ENCODE peak calls at places on chromosome 18, in eight cellular contexts. W is AG10803, V is pulmonary artery endothelial cell, Q is astrocyte of the spinal cord, N is fibroblast of lung, L is A172, C is NCI-H774, Y is GM10248. J is an unnamed sample.

GRCh38 chr18:7645756-7646155 is 78.6 kb downstream of the PTPRM start:
- DNase-seq in Q (no peak), L (peak; percentile 17), N (no peak), C (no peak), W (peak; percentile 23), Y (no peak), V (no peak), J (no peak)

GRCh38 chr18:14925281-14925709 is 177.3 kb downstream of the ANKRD30B start:
- DNase-seq in V (no peak), W (peak; percentile 64), Y (no peak), L (no peak), C (no peak), N (peak; percentile 25), Q (peak; percentile 5), J (no peak)

GRCh38 chr18:79781331-79781941 is 16.3 kb upstream of the KCNG2 start:
- DNase-seq in L (no peak), N (no peak), Q (no peak), V (no peak), Y (no peak), W (no peak), C (no peak), J (no peak)

GRCh38 chr18:39843546-39843945 is 2111.5 kb upstream of the PIK3C3 start:
- DNase-seq in C (no peak), Q (no peak), V (no peak), L (no peak), N (no peak), W (no peak), Y (no peak), J (no peak)

GRCh38 chr18:57660961-57661360 is 39.3 kb upstream of the NARS1 start:
- DNase-seq in V (no peak), Y (no peak), Q (peak; percentile 58), C (no peak), L (peak; percentile 48), N (peak; percentile 66), W (peak; percentile 58), J (peak; percentile 33)

GRCh38 chr18:50775207-50775606 is 44.6 kb downstream of the MRO start:
- DNase-seq in V (no peak), Y (no peak), N (no peak), W (no peak), L (no peak), C (no peak), Q (no peak), J (no peak)

GRCh38 chr18:58447342-58448190 is 181.3 kb downstream of the ALPK2 start:
- DNase-seq in V (no peak), L (no peak), W (peak; percentile 40), Y (no peak), N (peak; percentile 13), Q (peak; percentile 37), C (no peak), J (peak; percentile 34)

GRCh38 chr18:58416014-58416703 is 212.7 kb downstream of the ALPK2 start:
- DNase-seq in W (no peak), N (no peak), L (no peak), Y (no peak), C (no peak), V (no peak), Q (no peak), J (no peak)

GRCh38 chr18:65754121-65754520 is 3.3 kb downstream of the CDH7 start:
- DNase-seq in C (no peak), V (no peak), Q (peak; percentile 72), L (peak; percentile 46), Y (no peak), W (no peak), N (no peak), J (no peak)

GRCh38 chr18:36015629-36016028 is 43.1 kb downstream of the RMP24 start:
- DNase-seq in N (no peak), C (no peak), Q (no peak), W (no peak), L (no peak), Y (peak; percentile 55), V (no peak), J (no peak)

GRCh38 chr18:27585602-27586173 is 400.6 kb upstream of the CHST9 start:
- DNase-seq in L (no peak), Y (no peak), V (no peak), Q (no peak), N (no peak), C (no peak), W (no peak), J (no peak)

GRCh38 chr18:53909668-53910067 is 314.8 kb downstream of the MBD2 start:
- DNase-seq in C (no peak), L (peak; percentile 6), N (no peak), Q (peak; percentile 39), Y (no peak), V (no peak), W (peak; percentile 50), J (no peak)